ENCODE peak calls at places on chromosomes 13 and 19, in seven cellular contexts. Q, U, T, F, W, G and D are unnamed samples.
A peak's percentile ranks its signal among the peaks of the same experiment; 100 is the strongest.

GRCh38 chr13:106373304-106373988 is 162.0 kb downstream of the EFNB2 start:
- DNase-seq in W (no peak), G (no peak), F (no peak), T (no peak), U (no peak), Q (no peak), D (no peak)

GRCh38 chr13:83450586-83450985 is 431.7 kb downstream of the SLITRK1 start:
- DNase-seq in T (no peak), Q (no peak), G (no peak), U (no peak), F (no peak), W (no peak), D (no peak)

GRCh38 chr19:3692141-3693029 is 7.9 kb downstream of the PIP5K1C start:
- DNase-seq in Q (no peak), F (no peak), T (peak; percentile 38), W (peak; percentile 34), U (no peak), G (peak; percentile 65), D (no peak)

GRCh38 chr19:38699027-38699346 is 45.3 kb downstream of the CAPN12 start:
- DNase-seq in G (peak; percentile 29), T (no peak), F (no peak), W (no peak), Q (no peak), U (no peak), D (no peak)

GRCh38 chr19:7665076-7665475 is 3.8 kb upstream of the RETN start:
- DNase-seq in W (no peak), F (no peak), T (no peak), G (no peak), U (no peak), Q (no peak), D (no peak)

GRCh38 chr19:1000095-1000494 is at the start of gene GRIN3B:
- DNase-seq in Q (no peak), U (peak; percentile 70), W (peak; percentile 39), T (peak; percentile 46), F (peak; percentile 43), G (peak; percentile 80), D (peak; percentile 26)

GRCh38 chr13:102295316-102296048 is 106.4 kb downstream of the FGF14 start:
- DNase-seq in T (no peak), U (no peak), W (no peak), G (no peak), Q (no peak), F (no peak), D (no peak)

GRCh38 chr13:110874508-110874960 is 40.3 kb downstream of the ANKRD10 start:
- DNase-seq in G (peak; percentile 84), W (no peak), Q (peak; percentile 90), T (no peak), F (no peak), U (peak; percentile 90), D (no peak)

GRCh38 chr19:4360641-4361151 is 17.3 kb downstream of the MPND start:
- DNase-seq in W (no peak), U (no peak), Q (no peak), F (no peak), T (no peak), G (no peak), D (no peak)

GRCh38 chr19:18386543-18387251 is 739 bp downstream of the GDF15 start:
- DNase-seq in T (no peak), G (no peak), U (no peak), F (no peak), Q (no peak), W (no peak), D (no peak)

GRCh38 chr13:51112771-51113170 is 1.7 kb upstream of the C13orf42 start:
- DNase-seq in Q (no peak), U (no peak), F (no peak), W (no peak), G (no peak), T (no peak), D (no peak)

GRCh38 chr13:99553033-99553432 is 51.8 kb downstream of the TM9SF2 start:
- DNase-seq in U (no peak), G (no peak), F (no peak), T (no peak), Q (no peak), W (no peak), D (no peak)

GRCh38 chr19:41740415-41741243 is 14.7 kb upstream of the CEACAM6 start:
- DNase-seq in Q (no peak), F (no peak), T (no peak), U (no peak), W (no peak), G (peak; percentile 9), D (no peak)

GRCh38 chr13:91520952-91521351 is 122.5 kb downstream of the GPC5 start:
- DNase-seq in W (no peak), G (no peak), U (no peak), Q (no peak), F (no peak), T (no peak), D (no peak)